ENCODE peak calls at places on chromosomes 7 and 10, in seven cellular contexts. D is SK-N-SH, P is HCT116, Q is HepG2, U is H1, O is K562, H is GM12878. A is an unnamed sample.

GRCh38 chr7:80370587-80370986 is 141.3 kb downstream of the GNAT3 start:
- DNase-seq in U (no peak), O (no peak), D (no peak), P (no peak), Q (no peak), H (no peak), A (no peak)

GRCh38 chr7:112070674-112071256 is 135.4 kb downstream of the DOCK4 start:
- DNase-seq in P (no peak), U (no peak), O (no peak), Q (no peak), D (no peak), H (no peak), A (no peak)

GRCh38 chr10:101939273-101939635 is 95.7 kb upstream of the KCNIP2 start:
- DNase-seq in D (no peak), P (peak), H (no peak), O (no peak), Q (no peak), U (no peak), A (no peak)

GRCh38 chr7:34104992-34105391 is 199.7 kb downstream of the BMPER start:
- DNase-seq in H (no peak), P (no peak), U (no peak), Q (no peak), O (no peak), D (no peak), A (no peak)

GRCh38 chr10:11397980-11398580 is 213.4 kb downstream of the USP6NL start:
- DNase-seq in H (no peak), U (no peak), Q (no peak), O (no peak), P (no peak), D (no peak), A (no peak)

GRCh38 chr7:55305130-55305529 is 60.0 kb upstream of the LANCL2 start:
- DNase-seq in D (no peak), U (no peak), H (no peak), O (no peak), P (no peak), Q (no peak), A (no peak)

GRCh38 chr10:30747633-30748032 is 118.1 kb upstream of the LYZL2 start:
- DNase-seq in O (no peak), H (peak), Q (no peak), U (no peak), D (peak), P (no peak), A (no peak)

GRCh38 chr10:25082276-25083204 is 66.1 kb downstream of the THNSL1 start:
- DNase-seq in U (no peak), O (no peak), Q (peak), D (no peak), H (no peak), P (no peak), A (no peak)

GRCh38 chr10:50558368-50558767 is 65.4 kb downstream of the SGMS1 start:
- DNase-seq in O (no peak), H (no peak), Q (no peak), P (no peak), U (no peak), D (no peak), A (no peak)

GRCh38 chr7:9523579-9523978 is 1090.2 kb downstream of the NXPH1 start:
- DNase-seq in Q (no peak), H (no peak), P (no peak), D (no peak), U (no peak), O (no peak), A (no peak)

GRCh38 chr10:78575400-78575799 is 493.4 kb upstream of the ZMIZ1 start:
- DNase-seq in U (no peak), H (no peak), O (no peak), Q (no peak), D (no peak), P (no peak), A (no peak)

GRCh38 chr10:113764598-113764997 is 13.1 kb downstream of the PLEKHS1 start:
- DNase-seq in O (no peak), Q (no peak), D (no peak), P (no peak), U (no peak), H (no peak), A (no peak)

GRCh38 chr7:45662018-45662417 is 87.8 kb downstream of the ADCY1 start:
- DNase-seq in U (no peak), O (no peak), Q (no peak), D (no peak), H (no peak), P (no peak), A (no peak)

GRCh38 chr7:36747251-36747968 is 23.1 kb upstream of the AOAH start:
- DNase-seq in P (no peak), U (no peak), Q (no peak), D (no peak), H (no peak), O (no peak), A (no peak)

GRCh38 chr7:148849393-148850098 is 34.5 kb downstream of the EZH2 start:
- DNase-seq in H (no peak), Q (no peak), O (no peak), D (no peak), U (no peak), P (no peak), A (no peak)

GRCh38 chr7:29106128-29106988 is 40.0 kb downstream of the CPVL start:
- DNase-seq in P (peak), D (peak), O (no peak), H (no peak), U (peak), Q (peak), A (no peak)

GRCh38 chr7:111561659-111561908 is 708 bp downstream of the IMMP2L start:
- DNase-seq in Q (no peak), D (no peak), H (no peak), P (no peak), O (peak), U (no peak), A (no peak)

GRCh38 chr7:132131196-132131595 is 445.1 kb downstream of the PLXNA4 start:
- DNase-seq in H (no peak), O (no peak), Q (no peak), P (no peak), D (no peak), U (no peak), A (no peak)

GRCh38 chr7:132577206-132578049 is 1.2 kb upstream of the PLXNA4 start:
- DNase-seq in O (no peak), H (no peak), U (no peak), Q (no peak), D (peak), P (no peak), A (no peak)

GRCh38 chr10:103448751-103449150 is 3.4 kb downstream of the CALHM2 start:
- DNase-seq in O (no peak), Q (no peak), H (no peak), P (no peak), U (no peak), D (no peak), A (no peak)

GRCh38 chr10:79230563-79231249 is 116.6 kb upstream of the PPIF start:
- DNase-seq in O (no peak), U (no peak), P (no peak), Q (no peak), D (no peak), H (no peak), A (no peak)

GRCh38 chr10:80454526-80455460 is 683 bp downstream of the TSPAN14 start:
- DNase-seq in U (no peak), Q (no peak), H (no peak), P (no peak), D (peak), O (peak), A (peak)

GRCh38 chr7:34451923-34452322 is 206.1 kb upstream of the NPSR1 start:
- DNase-seq in O (no peak), U (no peak), Q (no peak), P (no peak), H (no peak), D (no peak), A (no peak)

GRCh38 chr10:21078410-21079329 is 181.6 kb upstream of the NEBL start:
- DNase-seq in P (peak), H (no peak), O (peak), U (peak), Q (peak), D (peak), A (peak)

GRCh38 chr7:131284702-131285419 is 42.8 kb upstream of the MKLN1 start:
- DNase-seq in P (no peak), D (no peak), H (no peak), Q (no peak), O (no peak), U (no peak), A (peak)

GRCh38 chr7:1922071-1922869 is 252.2 kb downstream of the ELFN1 start:
- DNase-seq in H (no peak), P (no peak), O (no peak), Q (no peak), U (no peak), D (peak), A (peak)

GRCh38 chr10:82934947-82935346 is 1060.0 kb downstream of the NRG3 start:
- DNase-seq in P (no peak), O (no peak), Q (no peak), D (no peak), U (no peak), H (no peak), A (no peak)

GRCh38 chr10:82938331-82938730 is 1063.3 kb downstream of the NRG3 start:
- DNase-seq in D (no peak), H (no peak), Q (no peak), O (no peak), U (no peak), P (no peak), A (peak)

GRCh38 chr10:82934429-82934828 is 1059.4 kb downstream of the NRG3 start:
- DNase-seq in Q (no peak), D (peak), P (no peak), H (no peak), U (no peak), O (no peak), A (peak)

GRCh38 chr10:82932426-82932825 is 1057.4 kb downstream of the NRG3 start:
- DNase-seq in P (no peak), U (no peak), Q (no peak), H (no peak), O (no peak), D (no peak), A (no peak)
- TF ChIP-seq JUND in P (no peak), U (no peak), Q (no peak), H (no peak), O (no peak), D (no peak), A (no peak)

DNA sequence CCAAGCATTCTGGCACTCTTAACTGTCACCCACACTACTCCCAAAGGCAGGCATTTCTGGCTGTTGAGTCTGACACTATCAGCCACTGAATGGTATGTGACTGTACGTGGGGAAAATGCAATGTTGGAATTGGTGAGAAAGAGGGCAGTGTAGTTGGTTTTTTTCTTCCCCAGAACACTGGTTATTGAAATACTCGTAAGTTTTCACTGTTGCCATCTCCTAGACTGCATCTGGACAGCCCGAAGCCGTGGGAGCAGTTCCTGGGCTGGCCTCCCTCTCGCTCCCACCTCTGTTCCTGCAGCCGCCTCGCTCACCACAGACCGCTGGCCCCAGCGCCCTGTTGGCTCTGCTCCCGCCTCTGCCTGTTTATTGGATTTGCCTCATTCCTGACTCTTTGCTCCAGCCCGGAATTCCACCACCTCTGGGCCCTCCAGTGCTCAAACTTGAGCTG is 5.7 kb downstream of the PLCE1 start:
- DNase-seq in U (no peak), Q (no peak), D (peak), P (no peak), O (no peak), H (no peak), A (peak)
- TF ChIP-seq JUND in U (no peak), Q (no peak), D (no peak), P (no peak), O (no peak), H (no peak), A (no peak)

GRCh38 chr10:29609696-29610095 is 25.1 kb downstream of the SVIL start:
- DNase-seq in Q (no peak), H (no peak), P (no peak), U (no peak), O (no peak), D (no peak), A (no peak)

GRCh38 chr10:29611796-29612381 is 22.9 kb downstream of the SVIL start:
- DNase-seq in P (no peak), U (no peak), D (no peak), Q (no peak), H (no peak), O (no peak), A (no peak)

GRCh38 chr10:29612657-29613056 is 22.1 kb downstream of the SVIL start:
- DNase-seq in Q (no peak), D (no peak), U (no peak), P (no peak), H (no peak), O (no peak), A (no peak)

GRCh38 chr10:29608476-29609301 is 26.1 kb downstream of the SVIL start:
- DNase-seq in P (no peak), H (no peak), Q (no peak), U (no peak), O (no peak), D (no peak), A (no peak)

DNA sequence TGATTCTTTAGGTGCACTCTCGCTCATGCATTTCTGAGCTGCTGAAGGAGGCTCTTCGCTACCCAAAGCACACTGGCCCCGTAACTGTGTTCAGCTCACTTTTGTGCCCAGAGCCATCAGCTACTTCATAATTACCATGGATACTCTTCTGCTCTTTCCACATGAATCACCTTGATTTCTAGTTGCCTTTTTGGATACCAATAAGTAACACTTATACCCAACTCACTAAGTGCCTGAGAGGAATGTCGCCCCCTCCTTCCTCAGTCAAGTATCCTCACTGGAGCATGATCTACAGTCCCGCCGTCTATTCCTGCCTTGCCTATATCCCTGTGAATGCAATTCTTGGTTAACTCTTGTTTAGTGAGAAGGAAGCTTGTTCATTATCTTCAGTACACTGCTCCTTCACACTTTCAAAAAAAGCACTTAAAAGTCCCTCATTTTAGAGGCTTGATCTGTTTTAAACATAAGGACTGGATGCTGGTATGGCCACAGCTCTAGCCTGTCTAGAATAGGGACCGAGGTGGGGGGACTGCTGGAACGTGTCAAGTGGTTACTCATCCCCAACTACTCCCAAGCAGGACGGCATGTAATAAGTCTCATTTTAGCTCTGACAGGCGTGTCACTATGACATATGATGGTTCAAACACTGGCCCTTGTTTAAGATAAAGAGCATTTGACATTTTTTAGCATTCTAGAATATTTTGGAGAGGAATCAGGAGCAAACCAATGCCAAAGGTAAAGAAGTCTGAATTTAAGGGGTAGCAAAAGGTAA is 23.7 kb downstream of the SVIL start:
- DNase-seq in P (no peak), U (no peak), D (no peak), Q (no peak), O (no peak), H (no peak), A (no peak)
- TF ChIP-seq JUND in P (no peak), U (no peak), D (no peak), Q (no peak), O (no peak), H (no peak), A (no peak)

DNA sequence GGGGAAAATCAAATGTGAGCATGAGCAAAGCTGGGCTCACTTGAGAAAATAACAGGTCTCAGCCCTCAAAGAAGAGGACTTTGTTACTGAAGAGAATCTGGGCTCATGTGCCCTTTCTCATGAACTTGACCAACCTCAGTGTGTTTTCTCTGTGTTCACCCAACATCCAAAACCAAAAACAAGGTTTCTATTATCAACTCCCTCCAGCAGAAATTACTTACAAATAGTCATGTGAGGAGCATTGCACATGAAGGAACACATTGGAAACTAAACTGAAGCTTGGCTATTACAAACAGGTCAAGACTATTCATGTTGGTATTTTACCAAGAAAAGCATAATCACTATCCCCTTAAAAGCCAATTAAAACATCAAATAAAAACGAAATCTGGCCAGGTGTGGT is 116.4 kb downstream of the AVL9 start:
- DNase-seq in H (no peak), U (no peak), O (no peak), Q (no peak), P (no peak), D (no peak), A (no peak)
- TF ChIP-seq JUND in H (no peak), U (no peak), O (no peak), Q (no peak), P (no peak), D (no peak), A (no peak)

GRCh38 chr10:86824151-86824550 is 67.7 kb downstream of the BMPR1A start:
- DNase-seq in Q (no peak), O (no peak), H (no peak), P (no peak), D (no peak), U (no peak), A (peak)
- TF ChIP-seq JUND in Q (no peak), O (no peak), H (no peak), P (no peak), D (no peak), U (no peak), A (no peak)

GRCh38 chr10:96720422-96721206 is at the start of gene PIK3AP1:
- DNase-seq in H (no peak), P (no peak), D (peak), O (peak), U (peak), Q (no peak), A (no peak)
- TF ChIP-seq JUND in H (no peak), P (no peak), D (no peak), O (no peak), U (no peak), Q (no peak), A (no peak)

DNA sequence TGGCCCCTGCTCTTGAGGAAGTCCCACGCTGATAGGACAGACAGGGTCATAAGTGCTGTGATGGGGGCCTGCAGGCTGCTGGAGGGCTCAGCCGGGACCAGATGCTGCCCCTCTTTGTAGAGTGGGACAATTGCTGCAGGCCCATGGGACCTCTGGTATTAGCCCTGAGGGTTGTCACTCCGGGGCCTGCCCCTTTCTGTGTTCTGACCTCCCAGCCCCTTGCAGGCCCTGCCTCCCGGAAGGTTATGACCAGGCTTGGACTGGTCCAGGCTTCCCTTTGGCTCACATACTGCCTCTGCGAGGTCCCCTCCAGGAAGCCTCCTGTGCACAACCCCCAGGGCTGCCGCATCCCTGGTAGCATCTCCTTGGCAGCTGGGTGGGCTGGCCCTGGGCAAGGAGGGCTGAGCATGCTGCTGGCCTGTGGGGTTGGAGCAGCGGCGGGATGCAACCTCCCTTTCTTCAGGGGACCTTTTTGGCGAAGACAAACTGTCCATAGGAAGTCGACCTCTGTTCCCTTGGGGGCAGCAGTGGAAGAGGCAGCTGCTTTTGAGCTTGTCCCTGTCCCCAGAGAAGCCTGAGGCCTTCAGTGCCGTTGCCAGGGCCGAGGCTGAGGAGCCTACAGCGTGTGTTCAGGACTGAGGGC is 8.8 kb downstream of the LIMK1 start:
- DNase-seq in H (no peak), Q (no peak), P (no peak), U (no peak), O (peak), D (peak), A (no peak)
- TF ChIP-seq JUND in H (no peak), Q (no peak), P (no peak), U (no peak), O (no peak), D (no peak), A (no peak)

GRCh38 chr7:103051520-103051919 is 23.1 kb downstream of the FBXL13 start:
- DNase-seq in U (no peak), P (no peak), Q (no peak), D (no peak), H (no peak), O (no peak), A (no peak)

DNA sequence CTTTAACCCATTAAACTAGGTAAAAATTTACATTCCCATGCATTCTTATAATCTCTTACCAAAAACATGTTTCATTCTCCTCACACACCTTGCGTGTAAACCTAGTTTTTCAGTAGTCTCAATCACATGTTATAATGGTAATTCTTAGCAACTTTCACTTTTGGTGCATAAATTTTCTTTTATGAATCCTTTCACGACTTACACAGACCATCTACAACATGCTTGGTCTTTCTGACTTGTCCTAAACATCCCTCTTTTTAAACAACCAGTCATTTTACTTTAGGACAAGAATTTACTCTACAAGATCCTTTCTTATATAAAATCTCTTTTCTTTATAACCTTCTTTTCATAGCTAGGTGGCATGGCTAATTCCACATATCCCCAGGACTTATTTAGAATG is 25.8 kb downstream of the FBXL13 start:
- DNase-seq in H (no peak), P (peak), O (no peak), Q (no peak), D (no peak), U (no peak), A (no peak)
- TF ChIP-seq JUND in H (no peak), P (no peak), O (no peak), Q (no peak), D (no peak), U (no peak), A (no peak)